ENCODE peak calls at places on chromosomes 12 and 14, in eight cellular contexts. H is IMR-90, T is HCT116, E is sigmoid colon, B is body of pancreas, Z is A549, N is tibial nerve, M is breast epithelium. C is an unnamed sample.

GRCh38 chr12:120257041-120257821 is 8.3 kb downstream of the PXN start:
- DNase-seq in E (peak; percentile 83), N (no peak), H (peak; percentile 93), Z (no peak), T (no peak), M (peak; percentile 80), B (peak; percentile 64), C (no peak)

GRCh38 chr14:52934762-52935161 is 16.1 kb downstream of the FERMT2 start:
- DNase-seq in H (no peak), T (no peak), M (no peak), Z (no peak), E (no peak), N (no peak), B (no peak), C (no peak)

GRCh38 chr14:65686761-65687160 is 274.2 kb downstream of the FUT8 start:
- DNase-seq in E (no peak), N (no peak), Z (no peak), H (peak; percentile 25), B (no peak), T (no peak), M (no peak), C (no peak)

GRCh38 chr12:77578471-77579262 is 252.0 kb upstream of the NAV3 start:
- DNase-seq in M (no peak), E (no peak), B (no peak), N (no peak), Z (no peak), T (no peak), H (peak; percentile 66), C (no peak)

GRCh38 chr14:104297313-104297704 is 158.9 kb downstream of the KIF26A start:
- DNase-seq in M (no peak), T (no peak), N (no peak), H (no peak), Z (no peak), B (no peak), E (no peak), C (no peak)

GRCh38 chr12:40691913-40692616 is at the start of gene CNTN1:
- DNase-seq in Z (peak; percentile 93), B (peak; percentile 61), E (peak; percentile 83), N (peak; percentile 48), T (peak; percentile 36), H (peak; percentile 0), M (peak; percentile 38), C (peak; percentile 90)

GRCh38 chr14:79656086-79656485 is 555.2 kb downstream of the DIO2 start:
- DNase-seq in N (no peak), E (no peak), H (no peak), T (no peak), M (no peak), Z (no peak), B (peak; percentile 15), C (no peak)

GRCh38 chr12:532908-533565 is 73.3 kb downstream of the B4GALNT3 start:
- DNase-seq in E (no peak), M (no peak), H (peak; percentile 64), T (no peak), Z (no peak), N (no peak), B (no peak), C (no peak)

GRCh38 chr12:104721944-104722343 is 236.1 kb downstream of the SLC41A2 start:
- DNase-seq in Z (no peak), N (no peak), M (no peak), T (no peak), B (no peak), H (no peak), E (no peak), C (no peak)

GRCh38 chr12:108425238-108425795 is 86.2 kb upstream of the CMKLR1 start:
- DNase-seq in T (no peak), H (no peak), E (no peak), M (no peak), Z (no peak), N (no peak), B (no peak), C (no peak)

GRCh38 chr14:102320671-102321455 is 1.3 kb downstream of the ZNF839 start:
- DNase-seq in H (no peak), N (no peak), Z (no peak), M (no peak), B (no peak), T (no peak), E (peak; percentile 46), C (no peak)

GRCh38 chr14:102318781-102319276 is 717 bp upstream of the ZNF839 start:
- DNase-seq in M (peak; percentile 29), H (no peak), B (no peak), T (no peak), E (peak; percentile 67), N (no peak), Z (no peak), C (no peak)

GRCh38 chr14:102317564-102318248 is 1.8 kb upstream of the ZNF839 start:
- DNase-seq in N (no peak), H (no peak), B (no peak), M (peak; percentile 52), Z (peak; percentile 68), T (no peak), E (peak; percentile 57), C (no peak)

GRCh38 chr14:102320033-102320660 is 601 bp downstream of the ZNF839 start:
- DNase-seq in E (peak; percentile 84), Z (no peak), T (no peak), N (no peak), B (peak; percentile 60), H (peak; percentile 56), M (peak; percentile 35), C (no peak)

GRCh38 chr14:102319351-102320032 is at the start of gene ZNF839:
- DNase-seq in M (peak; percentile 90), N (peak; percentile 85), T (peak; percentile 81), Z (peak; percentile 93), E (peak; percentile 97), H (peak; percentile 86), B (peak; percentile 95), C (peak; percentile 93)
- TF ChIP-seq POLR2A in M (peak; percentile 13), N (peak; percentile 26), T (no peak), Z (peak; percentile 8), E (no peak), H (no peak), B (no peak), C (no peak)

GRCh38 chr14:85577542-85578140 is 47.7 kb downstream of the FLRT2 start:
- DNase-seq in H (no peak), B (no peak), E (no peak), T (no peak), Z (no peak), M (no peak), N (no peak), C (no peak)

GRCh38 chr14:85575617-85575898 is 45.6 kb downstream of the FLRT2 start:
- DNase-seq in Z (no peak), B (no peak), M (no peak), H (no peak), N (no peak), T (no peak), E (no peak), C (no peak)

GRCh38 chr14:85574849-85575616 is 45.1 kb downstream of the FLRT2 start:
- DNase-seq in M (no peak), Z (no peak), H (no peak), E (no peak), B (no peak), N (no peak), T (no peak), C (no peak)

GRCh38 chr14:85576848-85577541 is 47.1 kb downstream of the FLRT2 start:
- DNase-seq in Z (no peak), M (no peak), B (no peak), T (no peak), H (peak; percentile 35), E (no peak), N (no peak), C (no peak)

DNA sequence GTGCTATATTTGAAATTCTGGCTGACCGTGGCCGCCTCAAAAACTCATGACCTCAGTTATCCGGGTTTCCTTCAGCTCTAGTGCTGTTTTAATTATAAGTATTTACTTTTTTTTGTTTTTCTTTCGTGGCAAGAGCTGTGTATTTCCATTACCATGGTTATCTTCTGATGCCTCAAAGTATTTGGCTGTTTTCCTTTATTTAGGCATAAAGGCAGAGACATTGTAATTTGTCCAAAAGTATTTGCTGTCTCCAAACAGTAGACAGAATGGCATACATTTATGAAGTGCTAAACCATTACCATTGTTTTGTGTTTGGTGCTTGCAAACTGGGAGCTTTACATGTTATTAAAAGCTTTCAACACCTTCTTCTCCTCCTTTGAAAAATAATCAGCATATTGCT is 46.2 kb downstream of the FLRT2 start:
- DNase-seq in N (no peak), Z (no peak), H (peak; percentile 31), M (no peak), B (no peak), E (no peak), T (no peak), C (no peak)
- H3K4me1 ChIP-seq in N (peaks cover 72% of the 10 kb centered on the region), Z (peaks cover 16% of the 10 kb centered on the region), H (peaks cover 19% of the 10 kb centered on the region), M (peaks cover 6% of the 10 kb centered on the region), B (peaks cover 57% of the 10 kb centered on the region), E (no peaks in the 10 kb centered on the region), T (no peaks in the 10 kb centered on the region), C (peaks cover 11% of the 10 kb centered on the region)

GRCh38 chr14:100071545-100071944 is 6.3 kb downstream of the EVL start:
- DNase-seq in T (no peak), Z (no peak), N (no peak), B (no peak), H (no peak), E (no peak), M (no peak), C (no peak)

GRCh38 chr14:100067481-100067880 is 2.3 kb downstream of the EVL start:
- DNase-seq in T (no peak), H (no peak), N (no peak), M (no peak), E (no peak), Z (no peak), B (no peak), C (no peak)

GRCh38 chr14:100067971-100068959 is 3.0 kb downstream of the EVL start:
- DNase-seq in H (peak; percentile 50), M (peak; percentile 33), N (no peak), B (peak; percentile 59), E (no peak), Z (no peak), T (peak; percentile 21), C (no peak)

GRCh38 chr14:100070310-100070709 is 5.1 kb downstream of the EVL start:
- DNase-seq in B (no peak), T (no peak), E (no peak), Z (no peak), N (no peak), M (no peak), H (no peak), C (no peak)

DNA sequence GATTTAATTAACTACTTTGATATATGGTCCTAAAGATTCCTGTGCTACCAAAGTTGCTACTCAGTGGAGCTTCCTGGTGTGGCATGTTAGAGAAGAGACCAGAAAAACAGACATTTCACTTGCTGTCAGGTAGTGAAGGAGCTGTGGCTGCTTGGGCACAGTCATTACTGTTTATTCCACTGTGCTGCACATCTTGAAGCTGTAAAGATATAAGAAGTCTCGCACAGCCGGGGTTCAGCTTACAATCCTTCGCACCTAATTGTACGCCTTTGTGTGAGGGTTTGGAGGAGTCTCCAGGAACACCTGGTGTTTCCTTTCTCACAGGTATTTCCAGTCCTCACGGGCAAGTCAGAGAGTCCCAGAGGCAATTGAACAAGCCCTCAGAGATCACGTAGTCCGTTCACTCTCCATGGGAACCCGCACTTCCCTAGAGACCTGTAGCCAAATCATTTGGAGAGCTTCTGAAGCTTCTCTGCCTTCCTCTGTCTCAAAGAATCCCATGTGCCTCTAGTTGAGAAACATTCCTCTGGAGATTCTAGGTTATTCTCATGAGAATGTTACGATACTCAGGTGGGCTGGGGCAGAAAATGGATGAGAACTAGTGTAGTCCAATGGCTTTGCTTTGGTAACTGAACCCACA is 4.1 kb downstream of the EVL start:
- DNase-seq in Z (no peak), T (no peak), B (no peak), N (no peak), H (no peak), E (no peak), M (no peak), C (no peak)
- TF ChIP-seq POLR2A in Z (no peak), T (no peak), B (no peak), N (no peak), H (no peak), E (no peak), M (no peak), C (no peak)

GRCh38 chr14:95516554-95517209 is at the start of gene SYNE3:
- DNase-seq in B (no peak), E (peak; percentile 77), T (no peak), Z (no peak), M (no peak), H (no peak), N (peak; percentile 49), C (peak; percentile 85)
- H3K4me1 ChIP-seq in B (peaks cover 25% of the 10 kb centered on the region), E (peaks cover 53% of the 10 kb centered on the region), T (peaks cover 22% of the 10 kb centered on the region), Z (peaks cover 11% of the 10 kb centered on the region), M (peaks cover 19% of the 10 kb centered on the region), H (peaks cover 34% of the 10 kb centered on the region), N (peaks cover 89% of the 10 kb centered on the region), C (peaks cover 76% of the 10 kb centered on the region)

C was measured in vagina.